ENCODE peak calls at places on chromosomes 7 and 10, in eight cellular contexts. W is G401; V is HFFc6; A is activated T-helper 1 cell treated with Interleukin-2 at 50 U/mL for 16 hours; D is tibial artery; S is fibroblast of lung; P is activated CD4-positive, alpha-beta T cell treated with anti-CD3 and anti-CD28 coated beads for 24 hours; K is LoVo. C is an unnamed sample.

GRCh38 chr10:27150261-27150660 is 3.9 kb downstream of the YME1L1 start:
- DNase-seq in P (no peak), A (no peak), D (no peak), V (no peak), S (no peak), W (no peak), K (no peak), C (no peak)

GRCh38 chr7:52088008-52088787 is 771.6 kb upstream of the COBL start:
- DNase-seq in P (no peak), A (no peak), K (no peak), D (no peak), W (no peak), V (no peak), S (no peak), C (no peak)

GRCh38 chr7:22219739-22220493 is 137.0 kb downstream of the RAPGEF5 start:
- DNase-seq in V (no peak), P (no peak), D (no peak), S (no peak), A (no peak), K (no peak), W (no peak), C (no peak)

GRCh38 chr7:68720722-68721121 is 877.6 kb upstream of the AUTS2 start:
- DNase-seq in S (peak), W (no peak), P (no peak), A (no peak), K (no peak), V (no peak), D (no peak), C (no peak)

GRCh38 chr7:137151056-137151731 is 192.3 kb downstream of the PTN start:
- DNase-seq in A (no peak), W (no peak), S (peak), V (no peak), D (no peak), P (no peak), K (no peak), C (no peak)

GRCh38 chr7:116528008-116528789 is 3.4 kb downstream of the CAV1 start:
- DNase-seq in V (peak), D (peak), P (no peak), W (no peak), S (peak), K (no peak), A (no peak), C (peak)

GRCh38 chr7:34057956-34058355 is 152.6 kb downstream of the BMPER start:
- DNase-seq in K (no peak), W (no peak), D (no peak), A (no peak), V (no peak), S (no peak), P (no peak), C (no peak)

GRCh38 chr7:16978358-16979244 is 96.8 kb upstream of the AGR3 start:
- DNase-seq in S (peak), V (peak), A (no peak), D (no peak), W (no peak), P (no peak), K (peak), C (no peak)

GRCh38 chr10:123558651-123559050 is 107.5 kb upstream of the GPR26 start:
- DNase-seq in V (no peak), P (no peak), S (no peak), A (no peak), W (no peak), K (no peak), D (no peak), C (no peak)

GRCh38 chr7:149334219-149334618 is 72.2 kb downstream of the ZNF783 start:
- DNase-seq in D (no peak), W (no peak), S (no peak), V (no peak), K (no peak), P (no peak), A (no peak), C (no peak)

C was measured in GM04504.